ENCODE peak calls at places on chromosomes 4 and X, in nine cellular contexts. One of them, this sample, is unnamed.

GRCh38 chr4:19655666-19656065 is 596.0 kb upstream of the SLIT2 start:
- DNase-seq in left ventricle myocardium inferior: no peak
- DNase-seq in spleen: no peak
- DNase-seq in ovary: no peak
- DNase-seq in H9: no peak
- DNase-seq in lung: no peak
- DNase-seq in ascending aorta: no peak
- DNase-seq in right lobe of liver: no peak
- DNase-seq in CD8-positive, alpha-beta T cell: no peak
- DNase-seq in this sample: no peak

GRCh38 chr4:108620933-108621905 is 843 bp downstream of the RPL34 start:
- DNase-seq in spleen: no peak
- DNase-seq in right lobe of liver: no peak
- DNase-seq in CD8-positive, alpha-beta T cell: no peak
- DNase-seq in lung: no peak
- DNase-seq in ovary: no peak
- DNase-seq in ascending aorta: no peak
- DNase-seq in left ventricle myocardium inferior: no peak
- DNase-seq in H9: no peak
- DNase-seq in this sample: no peak

GRCh38 chrX:53319614-53320542 is 38.5 kb upstream of the IQSEC2 start:
- DNase-seq in left ventricle myocardium inferior: no peak
- DNase-seq in CD8-positive, alpha-beta T cell: no peak
- DNase-seq in lung: no peak
- DNase-seq in ascending aorta: peak; percentile 60
- DNase-seq in ovary: no peak
- DNase-seq in spleen: no peak
- DNase-seq in H9: no peak
- DNase-seq in right lobe of liver: no peak
- DNase-seq in this sample: no peak

GRCh38 chr4:168199262-168199957 is 107.1 kb downstream of the ANXA10 start:
- DNase-seq in CD8-positive, alpha-beta T cell: no peak
- DNase-seq in ovary: no peak
- DNase-seq in H9: no peak
- DNase-seq in ascending aorta: no peak
- DNase-seq in lung: no peak
- DNase-seq in left ventricle myocardium inferior: no peak
- DNase-seq in spleen: no peak
- DNase-seq in right lobe of liver: no peak
- DNase-seq in this sample: no peak

GRCh38 chrX:41391606-41392005 is 55.5 kb upstream of the NYX start:
- DNase-seq in H9: no peak
- DNase-seq in ovary: no peak
- DNase-seq in left ventricle myocardium inferior: no peak
- DNase-seq in CD8-positive, alpha-beta T cell: no peak
- DNase-seq in right lobe of liver: peak; percentile 74
- DNase-seq in ascending aorta: no peak
- DNase-seq in lung: no peak
- DNase-seq in spleen: no peak
- DNase-seq in this sample: no peak

GRCh38 chr4:56512166-56512565 is 6.6 kb downstream of the ARL9 start:
- DNase-seq in right lobe of liver: no peak
- DNase-seq in lung: no peak
- DNase-seq in CD8-positive, alpha-beta T cell: no peak
- DNase-seq in left ventricle myocardium inferior: no peak
- DNase-seq in H9: no peak
- DNase-seq in spleen: no peak
- DNase-seq in ovary: no peak
- DNase-seq in ascending aorta: no peak
- DNase-seq in this sample: no peak

GRCh38 chr4:128323401-128323800 is 35.8 kb upstream of the PGRMC2 start:
- DNase-seq in CD8-positive, alpha-beta T cell: no peak
- DNase-seq in H9: no peak
- DNase-seq in lung: no peak
- DNase-seq in spleen: no peak
- DNase-seq in ovary: no peak
- DNase-seq in right lobe of liver: no peak
- DNase-seq in left ventricle myocardium inferior: no peak
- DNase-seq in ascending aorta: no peak
- DNase-seq in this sample: no peak

GRCh38 chr4:57943672-57944071 is 833.5 kb upstream of the IGFBP7 start:
- DNase-seq in right lobe of liver: no peak
- DNase-seq in H9: no peak
- DNase-seq in spleen: peak; percentile 74
- DNase-seq in lung: no peak
- DNase-seq in CD8-positive, alpha-beta T cell: no peak
- DNase-seq in ovary: no peak
- DNase-seq in left ventricle myocardium inferior: no peak
- DNase-seq in ascending aorta: no peak
- DNase-seq in this sample: no peak

GRCh38 chr4:173943547-173943946 is 339.9 kb downstream of the FBXO8 start:
- DNase-seq in H9: no peak
- DNase-seq in spleen: no peak
- DNase-seq in lung: no peak
- DNase-seq in ovary: no peak
- DNase-seq in CD8-positive, alpha-beta T cell: no peak
- DNase-seq in right lobe of liver: no peak
- DNase-seq in ascending aorta: no peak
- DNase-seq in left ventricle myocardium inferior: no peak
- DNase-seq in this sample: no peak

GRCh38 chr4:100983426-100983825 is 363.9 kb downstream of the PPP3CA start:
- DNase-seq in right lobe of liver: no peak
- DNase-seq in lung: no peak
- DNase-seq in left ventricle myocardium inferior: no peak
- DNase-seq in CD8-positive, alpha-beta T cell: no peak
- DNase-seq in H9: no peak
- DNase-seq in spleen: no peak
- DNase-seq in ovary: no peak
- DNase-seq in ascending aorta: no peak
- DNase-seq in this sample: no peak

GRCh38 chrX:134661295-134661694 is 3.0 kb upstream of the PLAC1 start:
- DNase-seq in CD8-positive, alpha-beta T cell: no peak
- DNase-seq in lung: no peak
- DNase-seq in ovary: no peak
- DNase-seq in ascending aorta: no peak
- DNase-seq in H9: no peak
- DNase-seq in left ventricle myocardium inferior: no peak
- DNase-seq in right lobe of liver: no peak
- DNase-seq in spleen: no peak
- DNase-seq in this sample: no peak

GRCh38 chr4:181416966-181417365 is 826.2 kb upstream of the TENM3 start:
- DNase-seq in ascending aorta: no peak
- DNase-seq in right lobe of liver: no peak
- DNase-seq in left ventricle myocardium inferior: no peak
- DNase-seq in lung: no peak
- DNase-seq in ovary: no peak
- DNase-seq in spleen: no peak
- DNase-seq in H9: no peak
- DNase-seq in CD8-positive, alpha-beta T cell: no peak
- DNase-seq in this sample: no peak

GRCh38 chr4:183834252-183834651 is 70.9 kb upstream of the STOX2 start:
- DNase-seq in CD8-positive, alpha-beta T cell: no peak
- DNase-seq in lung: no peak
- DNase-seq in left ventricle myocardium inferior: no peak
- DNase-seq in ovary: no peak
- DNase-seq in ascending aorta: no peak
- DNase-seq in right lobe of liver: no peak
- DNase-seq in H9: no peak
- DNase-seq in spleen: no peak
- DNase-seq in this sample: no peak

GRCh38 chrX:49184294-49185061 is 1.7 kb downstream of the PRICKLE3 start:
- DNase-seq in lung: peak; percentile 92
- DNase-seq in ascending aorta: peak; percentile 95
- DNase-seq in left ventricle myocardium inferior: peak; percentile 91
- DNase-seq in spleen: peak; percentile 89
- DNase-seq in CD8-positive, alpha-beta T cell: no peak
- DNase-seq in right lobe of liver: no peak
- DNase-seq in ovary: peak; percentile 95
- DNase-seq in H9: peak; percentile 94
- DNase-seq in this sample: peak; percentile 76

GRCh38 chr4:43556262-43556661 is 663.7 kb downstream of the GRXCR1 start:
- DNase-seq in lung: no peak
- DNase-seq in right lobe of liver: no peak
- DNase-seq in H9: no peak
- DNase-seq in ovary: no peak
- DNase-seq in left ventricle myocardium inferior: no peak
- DNase-seq in ascending aorta: no peak
- DNase-seq in CD8-positive, alpha-beta T cell: no peak
- DNase-seq in spleen: no peak
- DNase-seq in this sample: no peak

GRCh38 chr4:29311231-29311630 is 1408.9 kb upstream of the PCDH7 start:
- DNase-seq in ovary: no peak
- DNase-seq in ascending aorta: no peak
- DNase-seq in lung: no peak
- DNase-seq in CD8-positive, alpha-beta T cell: no peak
- DNase-seq in H9: no peak
- DNase-seq in spleen: no peak
- DNase-seq in left ventricle myocardium inferior: no peak
- DNase-seq in right lobe of liver: no peak
- DNase-seq in this sample: no peak

GRCh38 chrX:153583433-153583832 is 15.5 kb downstream of the CCNQ start:
- DNase-seq in ovary: no peak
- DNase-seq in lung: no peak
- DNase-seq in H9: no peak
- DNase-seq in spleen: no peak
- DNase-seq in right lobe of liver: no peak
- DNase-seq in left ventricle myocardium inferior: no peak
- DNase-seq in CD8-positive, alpha-beta T cell: no peak
- DNase-seq in ascending aorta: no peak
- DNase-seq in this sample: no peak

GRCh38 chr4:48746608-48747374 is 33.3 kb downstream of the FRYL start:
- DNase-seq in right lobe of liver: no peak
- DNase-seq in spleen: no peak
- DNase-seq in ovary: no peak
- DNase-seq in H9: no peak
- DNase-seq in left ventricle myocardium inferior: no peak
- DNase-seq in CD8-positive, alpha-beta T cell: peak; percentile 26
- DNase-seq in lung: no peak
- DNase-seq in ascending aorta: no peak
- DNase-seq in this sample: no peak

GRCh38 chr4:149140841-149141240 is 674.8 kb downstream of the IQCM start:
- DNase-seq in H9: no peak
- DNase-seq in ascending aorta: no peak
- DNase-seq in spleen: no peak
- DNase-seq in right lobe of liver: no peak
- DNase-seq in CD8-positive, alpha-beta T cell: no peak
- DNase-seq in ovary: no peak
- DNase-seq in left ventricle myocardium inferior: no peak
- DNase-seq in lung: no peak
- DNase-seq in this sample: no peak

GRCh38 chrX:50876551-50876950 is 34.0 kb upstream of the BMP15 start:
- DNase-seq in spleen: no peak
- DNase-seq in ascending aorta: no peak
- DNase-seq in ovary: no peak
- DNase-seq in left ventricle myocardium inferior: no peak
- DNase-seq in H9: no peak
- DNase-seq in right lobe of liver: no peak
- DNase-seq in CD8-positive, alpha-beta T cell: no peak
- DNase-seq in lung: no peak
- DNase-seq in this sample: no peak

GRCh38 chr4:36824682-36825081 is 419.9 kb upstream of the NWD2 start:
- DNase-seq in left ventricle myocardium inferior: no peak
- DNase-seq in H9: no peak
- DNase-seq in ascending aorta: no peak
- DNase-seq in right lobe of liver: no peak
- DNase-seq in lung: no peak
- DNase-seq in ovary: no peak
- DNase-seq in CD8-positive, alpha-beta T cell: no peak
- DNase-seq in spleen: no peak
- DNase-seq in this sample: no peak

GRCh38 chr4:185429660-185430059 is 3.9 kb upstream of the UFSP2 start:
- DNase-seq in H9: no peak
- DNase-seq in lung: no peak
- DNase-seq in spleen: no peak
- DNase-seq in CD8-positive, alpha-beta T cell: no peak
- DNase-seq in ascending aorta: no peak
- DNase-seq in right lobe of liver: no peak
- DNase-seq in left ventricle myocardium inferior: no peak
- DNase-seq in ovary: no peak
- DNase-seq in this sample: no peak

GRCh38 chr4:118836763-118837507 is 1.0 kb upstream of the SEC24D start:
- DNase-seq in ascending aorta: no peak
- DNase-seq in spleen: no peak
- DNase-seq in right lobe of liver: no peak
- DNase-seq in ovary: no peak
- DNase-seq in H9: no peak
- DNase-seq in CD8-positive, alpha-beta T cell: no peak
- DNase-seq in left ventricle myocardium inferior: no peak
- DNase-seq in lung: no peak
- DNase-seq in this sample: no peak
- H3K27ac ChIP-seq in ascending aorta: peak overlapping the region; percentile 99
- H3K27ac ChIP-seq in spleen: peak overlapping the region; percentile 98
- H3K27ac ChIP-seq in right lobe of liver: peak overlapping the region; percentile 92
- H3K27ac ChIP-seq in ovary: peak overlapping the region; percentile 88
- H3K27ac ChIP-seq in H9: peak overlapping the region; percentile 93
- H3K27ac ChIP-seq in CD8-positive, alpha-beta T cell: peak overlapping the region; percentile 69
- H3K27ac ChIP-seq in left ventricle myocardium inferior: peak overlapping the region; percentile 97
- H3K27ac ChIP-seq in lung: peak overlapping the region; percentile 99
- H3K27ac ChIP-seq in this sample: peak overlapping the region; percentile 94

GRCh38 chr4:112897548-112897947 is 151.9 kb upstream of the ANK2 start:
- DNase-seq in CD8-positive, alpha-beta T cell: no peak
- DNase-seq in spleen: no peak
- DNase-seq in lung: no peak
- DNase-seq in right lobe of liver: no peak
- DNase-seq in left ventricle myocardium inferior: no peak
- DNase-seq in ascending aorta: no peak
- DNase-seq in ovary: no peak
- DNase-seq in H9: peak; percentile 44
- DNase-seq in this sample: no peak
- TF ChIP-seq CTCF in CD8-positive, alpha-beta T cell: no peak
- TF ChIP-seq CTCF in spleen: no peak
- TF ChIP-seq CTCF in lung: no peak
- TF ChIP-seq CTCF in right lobe of liver: no peak
- TF ChIP-seq CTCF in left ventricle myocardium inferior: no peak
- TF ChIP-seq CTCF in ascending aorta: no peak
- TF ChIP-seq CTCF in ovary: no peak
- TF ChIP-seq CTCF in H9: peak; percentile 31
- TF ChIP-seq CTCF in this sample: no peak

DNA sequence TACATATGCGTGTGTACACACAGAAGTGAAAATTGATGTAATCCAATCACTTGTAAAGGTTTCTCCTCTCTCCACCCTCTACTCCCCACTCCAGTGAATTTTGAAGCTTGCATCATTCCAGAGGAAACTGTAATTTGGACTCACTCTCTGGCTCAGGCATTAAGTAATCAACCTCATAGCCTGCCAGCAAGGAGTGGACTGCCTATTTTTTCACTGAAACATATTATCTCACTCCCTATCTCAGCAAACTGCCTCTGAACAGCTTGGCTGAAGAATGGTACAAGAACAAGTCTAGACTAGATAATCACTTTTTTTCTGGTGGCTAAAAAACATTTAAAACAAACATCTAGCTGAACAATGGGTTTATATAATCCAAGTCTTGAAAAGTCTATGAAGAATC is 124.2 kb downstream of the C4orf51 start:
- DNase-seq in ovary: no peak
- DNase-seq in H9: no peak
- DNase-seq in left ventricle myocardium inferior: no peak
- DNase-seq in lung: no peak
- DNase-seq in ascending aorta: no peak
- DNase-seq in spleen: no peak
- DNase-seq in CD8-positive, alpha-beta T cell: no peak
- DNase-seq in right lobe of liver: no peak
- DNase-seq in this sample: no peak
- H3K4me1 ChIP-seq in ovary: no peaks in the 10 kb centered on the region
- H3K4me1 ChIP-seq in H9: no peaks in the 10 kb centered on the region
- H3K4me1 ChIP-seq in left ventricle myocardium inferior: peaks cover 49% of the 10 kb centered on the region
- H3K4me1 ChIP-seq in lung: peaks cover 19% of the 10 kb centered on the region
- H3K4me1 ChIP-seq in ascending aorta: no peaks in the 10 kb centered on the region
- H3K4me1 ChIP-seq in spleen: no peaks in the 10 kb centered on the region
- H3K4me1 ChIP-seq in CD8-positive, alpha-beta T cell: no peaks in the 10 kb centered on the region
- H3K4me1 ChIP-seq in right lobe of liver: peaks cover 6% of the 10 kb centered on the region
- H3K4me1 ChIP-seq in this sample: peaks cover 41% of the 10 kb centered on the region

GRCh38 chr4:1808396-1808795 is 15.3 kb downstream of the FGFR3 start:
- DNase-seq in lung: no peak
- DNase-seq in CD8-positive, alpha-beta T cell: no peak
- DNase-seq in right lobe of liver: no peak
- DNase-seq in spleen: no peak
- DNase-seq in ascending aorta: no peak
- DNase-seq in left ventricle myocardium inferior: no peak
- DNase-seq in H9: no peak
- DNase-seq in ovary: no peak
- DNase-seq in this sample: no peak
- H3K27ac ChIP-seq in lung: no peak overlapping the region
- H3K27ac ChIP-seq in CD8-positive, alpha-beta T cell: no peak overlapping the region
- H3K27ac ChIP-seq in right lobe of liver: no peak overlapping the region
- H3K27ac ChIP-seq in spleen: no peak overlapping the region
- H3K27ac ChIP-seq in ascending aorta: no peak overlapping the region
- H3K27ac ChIP-seq in left ventricle myocardium inferior: no peak overlapping the region
- H3K27ac ChIP-seq in H9: no peak overlapping the region
- H3K27ac ChIP-seq in ovary: no peak overlapping the region
- H3K27ac ChIP-seq in this sample: no peak overlapping the region